ENCODE peak calls at places on chromosomes 7 and 10, in six cellular contexts. A is dorsolateral prefrontal cortex; F is aorta; Z is CD8-positive, alpha-beta T cell; T is CD8-positive, alpha-beta memory T cell; I is IMR-90. B is an unnamed sample.

GRCh38 chr10:74297389-74298080 is 146.5 kb downstream of the ADK start:
- DNase-seq in F (no peak), A (no peak), I (no peak), T (no peak), Z (no peak), B (no peak)

GRCh38 chr7:64992971-64993370 is 2.1 kb upstream of the ZNF117 start:
- DNase-seq in F (no peak), I (no peak), A (no peak), Z (no peak), T (no peak), B (no peak)

GRCh38 chr10:74855027-74855426 is 28.6 kb downstream of the KAT6B start:
- DNase-seq in A (no peak), I (no peak), Z (no peak), T (no peak), F (no peak), B (no peak)

GRCh38 chr10:113381906-113382562 is 170.8 kb upstream of the HABP2 start:
- DNase-seq in A (no peak), Z (peak), I (peak), F (no peak), T (peak), B (no peak)

GRCh38 chr7:151454306-151454705 is 14.4 kb upstream of the CRYGN start:
- DNase-seq in F (no peak), A (peak), Z (no peak), I (no peak), T (no peak), B (no peak)

GRCh38 chr10:62790571-62790970 is 13.9 kb upstream of the ADO start:
- DNase-seq in A (no peak), I (no peak), F (no peak), T (no peak), Z (no peak), B (no peak)

GRCh38 chr7:100171087-100171681 is 2.8 kb upstream of the GAL3ST4 start:
- DNase-seq in Z (peak), A (no peak), T (peak), F (no peak), I (no peak), B (no peak)

GRCh38 chr7:64618785-64619456 is 47.0 kb upstream of the ZNF107 start:
- DNase-seq in Z (no peak), F (no peak), T (no peak), I (peak), A (no peak), B (no peak)

GRCh38 chr7:131197920-131198610 is 129.6 kb upstream of the MKLN1 start:
- DNase-seq in T (no peak), Z (no peak), I (peak), F (no peak), A (no peak), B (no peak)

GRCh38 chr10:68876919-68877250 is 24.2 kb upstream of the DDX50 start:
- DNase-seq in Z (no peak), T (no peak), F (no peak), I (no peak), A (no peak), B (no peak)

GRCh38 chr10:10785627-10786333 is 231.9 kb upstream of the CELF2 start:
- DNase-seq in T (no peak), Z (no peak), I (peak), F (no peak), A (no peak), B (no peak)
- H3K27ac ChIP-seq in T (no peak), Z (no peak), I (peak), F (no peak), A (no peak), B (no peak)

DNA sequence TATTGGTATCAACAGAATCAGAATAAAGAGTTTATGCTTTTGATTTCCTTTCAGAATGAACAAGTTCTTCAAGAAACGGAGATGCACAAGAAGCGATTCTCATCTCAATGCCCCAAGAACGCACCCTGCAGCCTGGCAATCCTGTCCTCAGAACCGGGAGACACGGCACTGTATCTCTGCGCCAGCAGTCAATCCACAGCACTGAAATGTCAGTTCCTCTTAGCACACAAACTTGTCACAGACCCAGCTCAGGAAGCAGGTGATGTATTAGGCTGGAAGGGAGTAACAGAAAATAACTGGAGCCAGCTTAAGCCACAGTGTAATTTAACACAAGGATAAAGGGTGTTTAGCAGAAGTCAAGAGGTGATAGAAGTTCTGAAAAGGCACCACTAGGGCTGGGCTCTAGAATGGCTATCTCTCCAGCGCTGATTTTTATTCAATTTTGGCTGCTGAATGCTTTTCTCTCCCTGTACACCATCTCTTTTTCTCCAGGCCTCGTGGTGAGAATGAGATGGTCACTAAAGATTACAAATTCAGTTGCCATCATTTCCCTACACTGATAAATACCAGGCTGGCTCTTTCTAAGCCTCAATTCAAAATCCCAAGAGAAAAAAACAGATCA is 102.9 kb upstream of the PRSS1 start:
- DNase-seq in Z (no peak), I (no peak), F (no peak), T (no peak), A (no peak), B (no peak)
- H3K27ac ChIP-seq in Z (peak), I (no peak), F (no peak), T (no peak), A (no peak), B (no peak)

GRCh38 chr10:79049931-79050895 is 18.6 kb upstream of the ZMIZ1 start:
- DNase-seq in Z (no peak), A (no peak), I (peak), F (peak), T (no peak), B (no peak)

GRCh38 chr10:79053081-79053434 is 15.7 kb upstream of the ZMIZ1 start:
- DNase-seq in T (no peak), A (no peak), Z (no peak), I (no peak), F (no peak), B (no peak)

GRCh38 chr10:79051766-79052165 is 17.0 kb upstream of the ZMIZ1 start:
- DNase-seq in I (no peak), F (peak), Z (no peak), T (no peak), A (no peak), B (no peak)

GRCh38 chr10:79052311-79053080 is 16.3 kb upstream of the ZMIZ1 start:
- DNase-seq in T (no peak), I (no peak), A (no peak), Z (no peak), F (peak), B (no peak)

GRCh38 chr10:79050896-79051555 is 17.7 kb upstream of the ZMIZ1 start:
- DNase-seq in Z (no peak), F (peak), T (no peak), I (no peak), A (no peak), B (no peak)
- H3K27ac ChIP-seq in Z (no peak), F (no peak), T (no peak), I (no peak), A (no peak), B (no peak)

DNA sequence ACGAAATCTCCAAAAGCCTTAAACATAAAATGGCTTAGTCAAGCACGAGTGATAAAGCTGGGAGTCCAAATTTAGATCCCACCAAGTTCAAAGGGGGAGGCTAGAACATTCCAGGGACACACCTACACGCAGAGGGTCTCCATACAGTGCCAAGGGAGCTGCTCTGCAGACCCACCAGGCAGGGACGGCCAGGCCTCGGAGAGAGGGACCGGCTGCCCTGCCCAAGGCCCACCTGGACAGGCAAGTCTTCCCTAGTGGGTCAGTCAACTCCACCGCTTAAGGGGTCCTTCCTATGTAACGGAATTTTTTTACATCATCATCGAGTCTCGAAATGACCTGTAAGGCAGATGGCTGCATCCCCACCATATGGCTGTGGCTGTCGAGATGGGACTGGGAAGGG is 28.5 kb downstream of the AMZ1 start:
- DNase-seq in I (no peak), A (no peak), T (no peak), Z (no peak), F (no peak), B (no peak)
- H3K27ac ChIP-seq in I (no peak), A (peak), T (peak), Z (no peak), F (no peak), B (no peak)

GRCh38 chr10:89327803-89328441 is at the start of gene IFIT3:
- DNase-seq in T (no peak), A (peak), F (peak), I (peak), Z (no peak), B (peak)

GRCh38 chr10:89332718-89333281 is 5.0 kb downstream of the IFIT3 start:
- DNase-seq in Z (no peak), I (no peak), A (no peak), F (no peak), T (no peak), B (no peak)

GRCh38 chr10:89332092-89332633 is 4.4 kb downstream of the IFIT3 start:
- DNase-seq in A (no peak), Z (no peak), I (peak), T (no peak), F (no peak), B (no peak)

GRCh38 chr10:89330537-89330936 is 2.7 kb downstream of the IFIT3 start:
- DNase-seq in Z (no peak), T (no peak), F (no peak), I (no peak), A (no peak), B (no peak)
- H3K27ac ChIP-seq in Z (no peak), T (no peak), F (no peak), I (no peak), A (peak), B (peak)

DNA sequence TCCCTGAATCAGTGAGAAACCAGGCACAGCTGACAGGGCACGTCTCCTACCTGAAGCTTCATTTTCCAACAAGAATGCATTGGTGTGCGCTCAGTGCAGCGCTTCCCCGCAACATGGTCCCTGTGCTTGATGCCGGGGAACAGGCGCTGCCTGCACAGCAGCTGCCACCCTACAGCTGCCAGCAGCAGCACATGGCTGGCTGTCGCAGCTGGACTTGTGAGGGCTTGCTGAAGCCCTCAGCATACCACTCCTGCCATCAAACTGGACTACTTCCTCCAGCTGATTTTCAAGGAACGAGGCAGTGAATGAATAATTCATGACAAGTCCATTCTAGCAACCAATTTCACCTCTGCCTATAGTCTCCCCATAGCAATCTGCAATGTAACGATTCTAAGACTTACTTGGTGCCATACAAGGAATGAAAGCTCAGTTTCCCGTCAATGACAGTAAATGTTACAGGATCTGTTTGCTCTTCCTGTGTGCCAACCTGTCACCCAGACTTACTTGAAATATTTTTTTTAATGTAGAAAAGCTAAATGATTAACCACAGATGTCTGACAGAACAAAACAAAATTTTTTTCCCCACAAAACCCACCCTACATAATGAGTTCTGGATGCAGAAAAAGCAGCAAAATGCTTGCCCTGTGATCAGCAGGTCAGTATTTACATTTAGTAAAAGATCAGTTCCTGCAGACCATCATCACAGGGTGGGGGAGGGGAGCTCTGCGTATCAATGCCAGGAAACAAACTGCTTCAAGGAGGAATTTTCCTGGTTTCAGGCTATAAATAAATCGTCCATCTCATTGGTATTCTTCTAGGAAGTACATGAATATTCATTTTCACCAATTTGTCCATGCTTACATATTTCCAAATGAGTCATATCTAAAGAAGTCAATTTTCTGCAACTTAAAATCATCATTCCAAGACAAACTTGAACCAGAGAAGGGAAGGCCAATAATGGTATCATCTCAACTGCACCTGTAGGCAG is 140.6 kb downstream of the ALOX5 start:
- DNase-seq in A (peak), T (no peak), F (no peak), Z (no peak), I (peak), B (peak)
- H3K27ac ChIP-seq in A (no peak), T (no peak), F (no peak), Z (no peak), I (no peak), B (no peak)

DNA sequence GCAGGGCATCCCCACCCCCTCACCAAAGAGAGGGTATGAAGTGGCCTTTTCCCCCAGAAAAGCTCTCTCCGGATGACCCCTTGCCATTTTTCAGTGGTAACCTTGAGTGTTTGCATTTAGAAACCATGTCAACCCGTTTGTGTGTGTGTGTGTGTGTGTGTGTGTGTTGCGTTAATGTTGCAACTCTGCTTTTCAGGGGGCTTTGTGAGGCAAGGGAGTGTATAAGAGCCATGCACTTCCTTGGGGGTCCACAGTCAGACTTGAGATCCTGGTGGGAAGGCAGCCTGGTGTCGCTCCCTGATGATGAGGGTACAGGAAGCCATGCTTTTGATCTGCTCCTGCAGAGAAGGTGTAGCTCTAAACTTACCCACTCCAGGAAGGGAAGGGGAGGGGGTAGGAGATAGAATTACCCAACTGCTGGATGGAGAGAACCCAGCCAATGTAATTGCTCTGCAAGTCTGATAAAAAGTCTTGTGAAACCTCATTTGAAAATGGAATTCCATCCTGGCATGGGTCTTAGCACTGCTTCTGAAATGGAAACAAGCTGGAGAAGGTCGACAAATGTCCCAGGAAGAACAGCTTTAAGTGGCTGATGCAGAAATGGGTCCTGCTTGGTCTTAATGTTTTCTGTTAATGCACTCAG is 10.7 kb downstream of the GRK5 start:
- DNase-seq in A (no peak), F (no peak), I (peak), T (no peak), Z (no peak), B (no peak)
- H3K27ac ChIP-seq in A (no peak), F (peak), I (peak), T (no peak), Z (no peak), B (no peak)

DNA sequence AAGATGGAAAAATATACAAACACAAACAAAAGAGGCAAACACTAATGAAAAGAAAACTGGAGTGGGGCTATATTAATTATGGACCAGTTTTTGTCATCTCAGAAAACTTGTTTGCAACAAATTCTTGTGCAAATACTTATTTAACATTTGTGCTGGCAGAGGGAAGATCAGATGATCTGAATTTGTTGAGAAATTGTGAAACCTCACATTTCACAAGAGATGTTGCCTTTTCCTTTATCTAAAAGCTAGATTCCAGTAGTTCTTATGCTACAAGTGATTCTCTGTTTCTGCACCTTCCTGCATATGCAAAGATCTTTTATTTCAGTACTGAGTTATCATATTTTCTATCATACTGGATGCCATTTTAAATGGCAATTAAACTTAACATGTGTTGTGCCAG is 320.7 kb downstream of the SUGCT start:
- DNase-seq in T (no peak), F (no peak), I (peak), Z (no peak), A (no peak), B (no peak)
- H3K27ac ChIP-seq in T (no peak), F (no peak), I (no peak), Z (no peak), A (no peak), B (no peak)

DNA sequence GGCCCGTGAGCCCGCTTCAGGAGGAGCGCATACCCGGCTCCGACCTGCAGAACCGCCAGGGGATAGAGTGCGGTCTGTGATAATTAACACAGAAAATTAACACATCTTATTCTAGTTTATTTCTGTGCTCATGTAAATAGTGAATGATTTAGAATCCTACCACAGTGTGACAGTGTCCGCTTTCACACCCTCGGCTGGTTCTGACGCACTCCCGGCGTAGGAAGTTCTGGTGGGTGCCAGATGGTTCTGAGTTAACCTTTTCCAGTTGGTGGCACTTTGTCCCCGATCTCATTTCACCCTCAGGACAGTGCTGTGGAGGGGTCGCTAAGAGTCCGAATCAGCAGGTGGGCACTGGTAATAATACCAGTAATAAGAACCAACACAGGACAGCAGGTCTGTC is 28.3 kb upstream of the FXYD4 start:
- DNase-seq in F (no peak), I (no peak), Z (no peak), T (no peak), A (peak), B (no peak)
- H3K27ac ChIP-seq in F (no peak), I (no peak), Z (no peak), T (no peak), A (peak), B (no peak)

DNA sequence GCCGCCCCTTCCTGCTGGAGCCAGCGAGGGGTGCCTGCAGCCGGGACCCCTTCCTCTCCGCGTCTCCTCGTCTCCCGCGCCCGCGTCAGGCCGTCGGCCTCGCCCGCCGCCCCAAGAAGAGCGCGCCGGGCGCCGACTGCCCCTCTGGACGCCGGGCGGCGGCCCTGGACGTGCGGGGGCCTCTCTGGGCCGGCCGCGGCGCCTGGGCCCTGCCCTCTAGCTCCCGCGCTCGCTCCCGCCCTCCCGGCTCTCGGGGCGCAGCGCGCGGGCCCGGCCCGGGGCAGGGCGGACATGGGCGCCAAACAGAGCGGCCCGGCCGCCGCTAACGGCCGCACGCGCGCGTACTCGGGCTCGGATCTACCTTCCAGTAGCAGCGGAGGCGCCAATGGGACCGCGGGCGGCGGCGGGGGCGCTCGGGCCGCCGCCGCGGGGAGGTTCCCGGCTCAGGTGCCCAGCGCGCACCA is 702 bp downstream of the ZNRF2 start:
- DNase-seq in I (peak), T (peak), A (no peak), Z (peak), F (peak), B (no peak)
- H3K27ac ChIP-seq in I (no peak), T (peak), A (peak), Z (peak), F (peak), B (peak)